ENCODE peak calls at places on chromosomes 13 and 19, in five cellular contexts. Z, H, F, B and U are unnamed samples.

GRCh38 chr19:5953034-5953589 is 24.8 kb downstream of the RANBP3 start:
- DNase-seq in H (no peak), Z (no peak), F (no peak), B (no peak), U (no peak)

GRCh38 chr19:41265376-41266153 is 1.4 kb downstream of the HNRNPUL1 start:
- DNase-seq in F (no peak), H (peak; percentile 25), B (no peak), Z (peak; percentile 45), U (no peak)

GRCh38 chr19:51468545-51468920 is 9.8 kb upstream of the CEACAM18 start:
- DNase-seq in H (no peak), Z (no peak), F (no peak), B (no peak), U (no peak)

GRCh38 chr13:39538826-39539555 is 64.0 kb downstream of the LHFPL6 start:
- DNase-seq in H (no peak), B (no peak), Z (peak; percentile 78), F (no peak), U (no peak)

GRCh38 chr13:101649490-101650126 is 197.1 kb downstream of the ITGBL1 start:
- DNase-seq in H (no peak), B (no peak), F (peak; percentile 46), Z (peak; percentile 76), U (no peak)

GRCh38 chr19:44113784-44114390 is 688 bp downstream of the ZNF225 start:
- DNase-seq in Z (peak; percentile 18), H (peak; percentile 25), F (no peak), B (no peak), U (peak; percentile 50)

GRCh38 chr19:869245-870177 is 10.0 kb downstream of the CFD start:
- DNase-seq in F (peak; percentile 80), Z (peak; percentile 96), H (no peak), B (no peak), U (peak; percentile 89)

GRCh38 chr19:54432144-54432738 is 16.8 kb upstream of the LENG8 start:
- DNase-seq in H (no peak), Z (no peak), B (no peak), F (no peak), U (no peak)

GRCh38 chr13:44932850-44933251 is 56.4 kb downstream of the NUFIP1 start:
- DNase-seq in Z (peak; percentile 73), B (no peak), H (no peak), F (peak; percentile 28), U (peak; percentile 62)

GRCh38 chr13:78603240-78603947 is at the start of gene POU4F1:
- DNase-seq in H (peak; percentile 83), Z (peak; percentile 21), B (peak; percentile 47), F (no peak), U (no peak)

GRCh38 chr19:3963458-3964255 is 7.2 kb downstream of the DAPK3 start:
- DNase-seq in H (no peak), F (no peak), Z (no peak), B (no peak), U (no peak)

GRCh38 chr13:41547253-41548000 is 90.1 kb downstream of the RGCC start:
- DNase-seq in Z (no peak), H (peak; percentile 52), F (peak; percentile 26), B (no peak), U (no peak)

GRCh38 chr19:44794610-44795009 is 14.3 kb upstream of the BCAM start:
- DNase-seq in B (no peak), H (no peak), Z (no peak), F (no peak), U (no peak)

GRCh38 chr13:36453518-36453917 is 21.2 kb downstream of the CCNA1 start:
- DNase-seq in H (no peak), Z (no peak), B (no peak), F (no peak), U (no peak)

GRCh38 chr19:31406106-31406505 is 56.9 kb upstream of the TSHZ3 start:
- DNase-seq in B (no peak), H (no peak), F (no peak), Z (no peak), U (no peak)